ENCODE peak calls at places on chromosomes 11 and 22, in four cellular contexts. M, B, C and P are unnamed samples.

GRCh38 chr11:68328374-68329091 is 16.1 kb downstream of the LRP5 start:
- DNase-seq in M (no peak), B (no peak), C (no peak), P (peak; percentile 81)

GRCh38 chr11:61688368-61689163 is 8.4 kb downstream of the DAGLA start:
- DNase-seq in M (no peak), B (no peak), C (no peak), P (peak; percentile 50)

GRCh38 chr22:47452184-47452583 is 689.7 kb downstream of the TBC1D22A start:
- DNase-seq in M (no peak), B (no peak), C (no peak), P (no peak)

GRCh38 chr22:40053460-40053859 is 58.7 kb downstream of the FAM83F start:
- DNase-seq in M (no peak), B (no peak), C (no peak), P (no peak)

GRCh38 chr11:14125529-14125928 is 163.0 kb downstream of the SPON1 start:
- DNase-seq in M (no peak), B (no peak), C (no peak), P (no peak)

GRCh38 chr11:76782526-76783293 is 446 bp upstream of the TSKU start:
- DNase-seq in M (no peak), B (peak; percentile 82), C (peak; percentile 77), P (peak; percentile 77)

GRCh38 chr22:25922141-25922540 is 180.2 kb downstream of the MYO18B start:
- DNase-seq in M (no peak), B (no peak), C (no peak), P (no peak)

GRCh38 chr11:114832532-114833125 is 154.3 kb downstream of the NXPE2 start:
- DNase-seq in M (no peak), B (no peak), C (no peak), P (no peak)

GRCh38 chr11:65977621-65978390 is 16.3 kb downstream of the SART1 start:
- DNase-seq in M (no peak), B (no peak), C (no peak), P (no peak)

GRCh38 chr11:17743808-17744119 is 9.2 kb downstream of the KCNC1 start:
- DNase-seq in M (no peak), B (no peak), C (no peak), P (no peak)

GRCh38 chr11:78424334-78425270 is 7.0 kb upstream of the GAB2 start:
- DNase-seq in M (no peak), B (no peak), C (peak; percentile 25), P (no peak)

GRCh38 chr22:20268289-20268349 is at the start of gene RTN4R:
- DNase-seq in M (no peak), B (no peak), C (no peak), P (no peak)

GRCh38 chr11:131908316-131908715 is 537.9 kb downstream of the NTM start:
- DNase-seq in M (no peak), B (no peak), C (no peak), P (no peak)

GRCh38 chr11:47617417-47617809 is 23.2 kb upstream of the C1QTNF4 start:
- DNase-seq in M (no peak), B (no peak), C (no peak), P (no peak)

GRCh38 chr11:110952150-110952549 is 239.9 kb upstream of the ARHGAP20 start:
- DNase-seq in M (no peak), B (no peak), C (no peak), P (no peak)

GRCh38 chr11:23236846-23237550 is 376.7 kb upstream of the CCDC179 start:
- DNase-seq in M (no peak), B (no peak), C (no peak), P (no peak)

GRCh38 chr22:20972014-20972797 is 5.2 kb downstream of the AIFM3 start:
- DNase-seq in M (no peak), B (no peak), C (no peak), P (no peak)

GRCh38 chr11:17905477-17905876 is 107.4 kb downstream of the SERGEF start:
- DNase-seq in M (no peak), B (no peak), C (peak; percentile 39), P (no peak)

GRCh38 chr11:31784645-31785044 is 26.5 kb downstream of the PAX6 start:
- DNase-seq in M (no peak), B (no peak), C (no peak), P (no peak)

GRCh38 chr11:118996926-118997626 is 862 bp upstream of the CENATAC start:
- DNase-seq in M (no peak), B (no peak), C (peak; percentile 76), P (peak; percentile 44)